ENCODE peak calls at places on chromosomes 1 and 21, in four cellular contexts. K is stomach, P is endothelial cell of umbilical vein, L is cardiac muscle cell. H is an unnamed sample. For H3K9me3, the result is how much of the 10 kb centered on the place peaks cover.

GRCh38 chr1:154714638-154715037 is 106.7 kb upstream of the ADAR start:
- DNase-seq in K (peak), L (peak), P (no peak), H (no peak)

GRCh38 chr1:231626951-231627614 is 493 bp downstream of the DISC1 start:
- DNase-seq in K (peak), P (no peak), L (peak), H (peak)

GRCh38 chr21:38311091-38311490 is 54.3 kb downstream of the KCNJ15 start:
- DNase-seq in L (no peak), K (no peak), P (no peak), H (no peak)

GRCh38 chr1:200029035-200029623 is 1.6 kb downstream of the NR5A2 start:
- DNase-seq in L (peak), P (peak), K (peak), H (peak)

GRCh38 chr1:229124471-229125198 is 146.3 kb upstream of the RAB4A start:
- DNase-seq in K (peak), P (no peak), L (no peak), H (no peak)

GRCh38 chr21:16634522-16634914 is 878.3 kb upstream of the CXADR start:
- DNase-seq in L (no peak), P (no peak), K (no peak), H (peak)

GRCh38 chr1:101713760-101714159 is 283.0 kb downstream of the OLFM3 start:
- DNase-seq in K (no peak), P (no peak), L (no peak), H (no peak)

GRCh38 chr1:175172503-175172902 is 20.1 kb downstream of the KIAA0040 start:
- DNase-seq in L (no peak), K (no peak), P (no peak), H (no peak)

GRCh38 chr1:15944308-15945010 is 31.4 kb downstream of the ZBTB17 start:
- DNase-seq in K (peak), L (no peak), P (no peak), H (peak)

GRCh38 chr1:15760520-15761211 is 2.1 kb downstream of the FBLIM1 start:
- DNase-seq in P (peak), L (peak), K (no peak), H (peak)

GRCh38 chr1:218498061-218498938 is 153.2 kb downstream of the TGFB2 start:
- DNase-seq in K (no peak), P (peak), L (no peak), H (no peak)

GRCh38 chr1:226863446-226863845 is 7.0 kb upstream of the PSEN2 start:
- DNase-seq in P (no peak), L (peak), K (no peak), H (peak)

GRCh38 chr1:177306981-177307380 is 136.2 kb downstream of the BRINP2 start:
- DNase-seq in P (no peak), K (no peak), L (no peak), H (no peak)

GRCh38 chr1:101438359-101438758 is 201.5 kb downstream of the S1PR1 start:
- DNase-seq in K (no peak), L (peak), P (peak), H (peak)

GRCh38 chr1:202964755-202965440 is 2.2 kb downstream of the CYB5R1 start:
- DNase-seq in K (peak), P (no peak), L (peak), H (peak)

GRCh38 chr1:8027748-8028631 is 1.9 kb upstream of the ERRFI1 start:
- DNase-seq in L (peak), P (peak), K (no peak), H (no peak)

GRCh38 chr1:72063364-72063763 is 219.0 kb downstream of the NEGR1 start:
- DNase-seq in L (no peak), K (no peak), P (no peak), H (no peak)

GRCh38 chr1:153563991-153564390 is 1.7 kb downstream of the S100A2 start:
- DNase-seq in P (no peak), K (no peak), L (no peak), H (peak)

GRCh38 chr1:208423522-208423921 is 179.3 kb upstream of the PLXNA2 start:
- DNase-seq in K (no peak), L (no peak), P (no peak), H (no peak)

GRCh38 chr1:101236546-101237228 is at the start of gene S1PR1:
- DNase-seq in K (peak), L (peak), P (peak), H (peak)

GRCh38 chr1:163170975-163171676 is 31.6 kb downstream of the RGS5 start:
- DNase-seq in L (peak), P (peak), K (no peak), H (no peak)

GRCh38 chr1:24501371-24502167 is 1.1 kb upstream of the RCAN3 start:
- DNase-seq in P (no peak), K (peak), L (peak), H (no peak)

GRCh38 chr21:16378570-16378969 is 648.8 kb downstream of the USP25 start:
- DNase-seq in K (no peak), L (no peak), P (no peak), H (no peak)

GRCh38 chr1:185244015-185244747 is 72.9 kb downstream of the IVNS1ABP start:
- DNase-seq in L (peak), K (no peak), P (peak), H (no peak)

GRCh38 chr1:224687465-224687864 is 71.3 kb downstream of the CNIH3 start:
- DNase-seq in K (no peak), L (no peak), P (no peak), H (no peak)

GRCh38 chr1:193609592-193609991 is 423.2 kb upstream of the B3GALT2 start:
- DNase-seq in P (no peak), K (no peak), L (no peak), H (no peak)

GRCh38 chr1:117654485-117655219 is 48.8 kb downstream of the TENT5C start:
- DNase-seq in P (no peak), L (no peak), K (no peak), H (no peak)

GRCh38 chr1:67261646-67262045 is 46.0 kb upstream of the IL12RB2 start:
- DNase-seq in L (peak), K (no peak), P (no peak), H (peak)

GRCh38 chr1:210099921-210100320 is 132.7 kb upstream of the SERTAD4 start:
- DNase-seq in K (no peak), L (no peak), P (no peak), H (no peak)

GRCh38 chr1:24966724-24967346 is 36.8 kb upstream of the RUNX3 start:
- DNase-seq in K (no peak), L (peak), P (no peak), H (no peak)

GRCh38 chr1:231424950-231425805 is 3.1 kb upstream of the EGLN1 start:
- DNase-seq in P (peak), K (no peak), L (no peak), H (no peak)

GRCh38 chr1:51569284-51570062 is 47.4 kb upstream of the OSBPL9 start:
- DNase-seq in P (peak), L (peak), K (peak), H (peak)

GRCh38 chr1:205961970-205962820 is 18.9 kb upstream of the SLC26A9 start:
- DNase-seq in L (peak), P (peak), K (no peak), H (no peak)

GRCh38 chr1:155978325-155978972 is at the start of gene ARHGEF2:
- DNase-seq in K (peak), L (peak), P (peak), H (peak)

GRCh38 chr21:14414932-14415508 is 32.1 kb upstream of the HSPA13 start:
- DNase-seq in L (no peak), K (no peak), P (no peak), H (no peak)

GRCh38 chr1:43653893-43654292 is 3.9 kb downstream of the KDM4A start:
- DNase-seq in P (no peak), K (no peak), L (peak), H (no peak)

GRCh38 chr1:161727343-161727924 is 6.1 kb downstream of the FCRLB start:
- DNase-seq in P (no peak), K (no peak), L (peak), H (no peak)

GRCh38 chr1:36458910-36459309 is 5.3 kb downstream of the MRPS15 start:
- DNase-seq in L (no peak), K (no peak), P (no peak), H (no peak)
- TF ChIP-seq CTCF in L (no peak), K (no peak), P (no peak), H (no peak)

DNA sequence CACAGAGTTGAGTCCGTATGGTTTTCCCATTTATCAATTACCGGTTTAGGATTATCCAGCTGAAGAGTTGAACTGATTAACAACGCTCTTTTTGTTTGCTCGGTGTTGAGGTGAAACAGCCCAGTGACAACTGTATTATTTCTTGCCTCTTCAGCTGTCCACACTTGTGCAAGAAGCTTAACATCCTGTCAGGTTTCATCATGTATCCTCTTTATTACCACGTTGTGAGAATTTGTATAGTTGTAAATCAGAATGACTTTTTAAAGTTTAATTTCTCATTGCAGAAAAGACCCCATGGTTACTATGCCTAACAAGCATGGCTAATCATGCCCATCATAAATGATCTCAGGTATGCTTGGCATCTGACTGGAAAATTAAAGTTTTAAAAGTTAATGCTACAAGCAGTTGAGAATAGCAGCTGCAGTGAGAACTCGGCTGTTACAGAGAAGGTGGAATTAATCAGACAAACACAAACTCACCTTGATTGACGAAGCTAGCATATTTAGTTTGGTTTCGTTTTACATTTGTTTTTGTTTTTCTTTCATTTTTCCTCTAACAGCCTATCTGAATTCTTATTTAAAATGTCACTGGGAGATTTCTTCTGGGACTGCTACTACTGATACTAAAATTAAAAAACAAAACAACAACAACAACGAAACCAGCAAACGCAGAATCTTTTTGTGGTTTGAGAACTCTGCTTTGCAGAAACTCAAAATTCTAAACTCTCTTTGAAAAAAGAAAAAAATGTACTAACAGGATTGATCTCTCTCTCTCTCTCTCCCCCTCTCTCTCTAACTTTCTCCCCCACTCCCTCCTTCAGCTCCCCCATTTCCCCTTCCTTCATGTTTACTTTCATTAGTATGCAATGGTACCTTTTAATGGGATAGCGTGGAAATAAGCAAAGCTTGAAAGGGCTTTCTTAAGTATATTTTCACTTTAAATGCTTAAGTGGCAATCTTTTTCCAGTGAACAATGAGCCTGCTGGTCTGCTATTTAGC is 562.9 kb upstream of the ADGRL2 start:
- DNase-seq in L (no peak), K (no peak), P (peak), H (no peak)
- H3K4me3 ChIP-seq in L (no peak), K (peak), P (peak), H (peak)

GRCh38 chr1:55534565-55535091 is 319.5 kb upstream of the USP24 start:
- DNase-seq in P (no peak), L (no peak), K (no peak), H (no peak)
- H3K9me3 ChIP-seq in P (under half), L (under half), K (under half), H (under half)

GRCh38 chr1:92484472-92485373 is 2.0 kb downstream of the GFI1 start:
- DNase-seq in P (peak), K (peak), L (peak), H (peak)

GRCh38 chr1:92485374-92486250 is 1.1 kb downstream of the GFI1 start:
- DNase-seq in L (peak), P (peak), K (peak), H (peak)

GRCh38 chr1:92487078-92487605 is 417 bp upstream of the GFI1 start:
- DNase-seq in P (no peak), L (no peak), K (no peak), H (no peak)

GRCh38 chr1:92488416-92488815 is 1.7 kb upstream of the GFI1 start:
- DNase-seq in L (no peak), K (no peak), P (no peak), H (no peak)

DNA sequence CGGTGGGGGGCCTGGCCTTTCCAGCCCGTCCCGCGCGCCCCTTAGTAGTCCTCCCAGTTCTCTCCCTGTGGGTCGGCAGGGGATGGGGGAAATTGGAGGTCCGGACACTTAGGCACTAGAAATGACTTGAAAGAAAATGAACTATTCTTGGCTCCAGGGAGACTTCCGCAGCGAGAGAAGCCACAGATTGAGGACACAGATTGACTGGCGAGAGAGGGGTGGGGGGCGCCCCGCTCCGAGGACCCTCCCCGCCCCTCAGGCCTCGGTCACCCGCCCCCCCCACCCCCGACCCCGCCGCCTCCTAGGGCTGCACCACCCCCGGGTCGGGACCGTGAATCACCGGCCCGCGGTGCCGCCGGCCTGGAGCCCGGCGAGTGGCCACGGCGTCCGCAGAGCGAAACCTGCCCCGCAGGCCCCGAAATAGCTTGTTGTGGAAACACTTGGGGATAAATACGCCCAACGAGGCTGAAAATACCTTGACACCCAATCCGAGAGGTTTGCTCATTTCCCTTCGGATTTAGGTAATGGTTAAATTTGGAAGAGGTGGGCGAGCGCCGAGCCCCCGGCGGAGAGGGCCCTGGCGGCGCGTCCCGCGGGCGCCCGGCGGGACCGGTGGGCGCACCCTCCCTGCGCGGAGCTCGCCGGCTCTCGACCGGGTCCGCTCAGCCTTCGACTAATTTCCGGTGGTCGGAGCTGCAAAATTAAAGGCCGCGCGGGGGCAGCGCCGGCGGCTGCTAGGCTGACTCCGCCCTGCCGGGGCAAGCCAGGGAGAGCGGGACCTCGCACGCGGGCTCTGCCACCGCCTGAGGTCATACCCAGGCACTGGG is at the start of gene GFI1:
- DNase-seq in K (peak), P (no peak), L (peak), H (peak)
- TF ChIP-seq CTCF in K (no peak), P (no peak), L (no peak), H (peak)

DNA sequence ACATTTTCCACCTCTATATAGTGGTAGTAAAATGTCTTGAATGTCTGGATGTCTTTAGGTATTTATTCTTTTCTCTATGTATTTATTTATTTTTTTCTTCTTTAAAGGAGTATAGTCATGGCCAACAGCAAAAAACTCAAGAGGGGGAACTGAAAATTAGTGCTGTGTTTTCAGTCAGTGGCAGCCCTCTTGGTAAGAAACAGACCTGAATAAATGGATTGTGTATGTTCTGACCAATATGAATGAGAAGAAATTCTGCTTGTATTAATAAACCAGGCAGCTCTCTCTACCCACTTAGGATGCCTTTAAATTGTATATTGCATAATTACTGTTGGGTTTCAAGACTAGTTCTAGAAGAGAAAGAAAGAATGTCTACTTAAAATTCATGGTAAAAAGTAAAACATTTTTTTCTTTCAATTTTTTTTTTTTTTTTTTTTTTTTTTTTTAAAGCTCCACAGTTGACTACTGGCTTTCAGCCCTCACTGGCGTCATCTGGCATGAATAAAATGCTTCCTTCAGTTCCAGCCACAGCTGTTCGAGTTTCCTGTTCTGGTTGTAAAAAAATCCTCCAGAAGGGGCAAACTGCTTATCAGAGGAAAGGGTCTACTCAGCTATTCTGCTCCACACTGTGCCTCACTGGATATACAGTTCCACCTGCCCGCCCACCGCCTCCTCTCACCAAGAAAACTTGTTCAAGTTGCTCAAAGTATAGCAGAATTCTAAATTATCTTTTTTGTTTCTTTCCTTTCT is 101.6 kb downstream of the ZMYM4 start:
- DNase-seq in K (peak), L (peak), P (peak), H (no peak)
- H3K4me3 ChIP-seq in K (no peak), L (no peak), P (no peak), H (no peak)

H was measured in endodermal cell.